ENCODE peak calls at places on chromosome 2, in four cellular contexts. U is BJ, J is stromal cell of bone marrow, A is DMS153. B is an unnamed sample.

GRCh38 chr2:156340377-156340776 is 7.9 kb upstream of the NR4A2 start:
- DNase-seq in U (no peak), J (no peak), A (no peak), B (no peak)

GRCh38 chr2:72980535-72981217 is 63.4 kb downstream of the EMX1 start:
- DNase-seq in U (no peak), J (no peak), A (no peak), B (no peak)

GRCh38 chr2:201401815-201402214 is 44.7 kb upstream of the FLACC1 start:
- DNase-seq in U (no peak), J (no peak), A (no peak), B (no peak)

GRCh38 chr2:157628282-157628531 is 457 bp downstream of the ACVR1C start:
- DNase-seq in U (no peak), J (no peak), A (no peak), B (no peak)

GRCh38 chr2:167637726-167638125 is 609.7 kb downstream of the STK39 start:
- DNase-seq in U (no peak), J (no peak), A (peak; percentile 58), B (no peak)

GRCh38 chr2:98815795-98816194 is 84.9 kb upstream of the MGAT4A start:
- DNase-seq in U (no peak), J (no peak), A (no peak), B (no peak)

GRCh38 chr2:88885679-88886402 is 194.4 kb downstream of the RPIA start:
- DNase-seq in U (no peak), J (no peak), A (no peak), B (no peak)

GRCh38 chr2:74099835-74100234 is 47.9 kb downstream of the BOLA3 start:
- DNase-seq in U (no peak), J (no peak), A (no peak), B (no peak)

GRCh38 chr2:109322111-109322510 is 193.1 kb downstream of the SH3RF3 start:
- DNase-seq in U (peak; percentile 96), J (peak; percentile 96), A (no peak), B (peak; percentile 91)

GRCh38 chr2:107777962-107778361 is 48.7 kb upstream of the RGPD4 start:
- DNase-seq in U (no peak), J (no peak), A (no peak), B (no peak)